ENCODE peak calls at places on chromosomes 13 and 19, in seven cellular contexts. U, Y, D, I, A, S and W are unnamed samples.

GRCh38 chr13:51739403-51740112 is 64.4 kb downstream of the DHRS12 start:
- DNase-seq in Y (no peak), A (no peak), S (no peak), D (no peak), I (no peak), U (no peak), W (no peak)

GRCh38 chr19:47414469-47414868 is 4.9 kb downstream of the MEIS3 start:
- DNase-seq in D (no peak), U (no peak), A (no peak), S (no peak), Y (no peak), I (no peak), W (no peak)

GRCh38 chr13:59133903-59134302 is 1029.8 kb downstream of the DIAPH3 start:
- DNase-seq in A (no peak), S (no peak), D (no peak), Y (no peak), I (no peak), U (no peak), W (no peak)

GRCh38 chr13:30112602-30113435 is 194.5 kb downstream of the KATNAL1 start:
- DNase-seq in A (peak), D (peak), U (peak), Y (peak), S (peak), I (peak), W (peak)

GRCh38 chr13:78719367-78719766 is 60.4 kb upstream of the OBI1 start:
- DNase-seq in I (no peak), U (no peak), Y (no peak), D (no peak), A (no peak), S (no peak), W (no peak)

GRCh38 chr13:42991892-42992584 is at the start of gene EPSTI1:
- DNase-seq in Y (peak), D (peak), U (peak), A (peak), S (no peak), I (peak), W (peak)

GRCh38 chr13:59425211-59425721 is 738.5 kb downstream of the DIAPH3 start:
- DNase-seq in I (no peak), D (no peak), A (no peak), Y (no peak), S (peak), U (no peak), W (no peak)

GRCh38 chr13:109162248-109163051 is 533.0 kb downstream of the MYO16 start:
- DNase-seq in U (no peak), S (no peak), I (no peak), D (no peak), Y (no peak), A (no peak), W (peak)

GRCh38 chr19:1768248-1768647 is 14.9 kb downstream of the ONECUT3 start:
- DNase-seq in D (no peak), I (no peak), U (no peak), Y (no peak), S (no peak), A (no peak), W (no peak)

GRCh38 chr19:12180377-12180776 is 17.5 kb downstream of the ZNF136 start:
- DNase-seq in A (no peak), I (no peak), D (no peak), S (no peak), Y (no peak), U (no peak), W (no peak)

GRCh38 chr13:48504606-48505369 is 28.1 kb downstream of the RCBTB2 start:
- DNase-seq in I (no peak), Y (no peak), S (no peak), A (no peak), U (no peak), D (no peak), W (no peak)

GRCh38 chr13:26983533-26984315 is 187.9 kb downstream of the USP12 start:
- DNase-seq in S (no peak), D (no peak), A (no peak), U (no peak), I (no peak), Y (no peak), W (no peak)

GRCh38 chr19:43332058-43332922 is 21.2 kb upstream of the CD177 start:
- DNase-seq in D (no peak), Y (no peak), U (no peak), I (no peak), S (no peak), A (no peak), W (no peak)

GRCh38 chr13:24339937-24340607 is 30.7 kb downstream of the C1QTNF9 start:
- DNase-seq in S (no peak), I (no peak), U (no peak), Y (no peak), A (no peak), D (no peak), W (no peak)

GRCh38 chr19:23310729-23311211 is 60.6 kb upstream of the ZNF724 start:
- DNase-seq in I (no peak), D (no peak), A (no peak), S (no peak), Y (no peak), U (no peak), W (no peak)

GRCh38 chr13:31160857-31161582 is 684 bp downstream of the HSPH1 start:
- DNase-seq in U (peak), S (peak), Y (peak), A (peak), I (peak), D (peak), W (peak)

GRCh38 chr13:73898899-73899298 is 235.3 kb downstream of the KLF12 start:
- DNase-seq in I (no peak), U (no peak), A (no peak), S (no peak), D (no peak), Y (no peak), W (no peak)

GRCh38 chr19:2239771-2240770 is 3.4 kb downstream of the SF3A2 start:
- DNase-seq in U (no peak), I (no peak), Y (no peak), D (peak), S (no peak), A (no peak), W (no peak)

GRCh38 chr19:588093-588742 is 1.5 kb upstream of the HCN2 start:
- DNase-seq in A (no peak), Y (peak), D (peak), S (no peak), I (peak), U (peak), W (no peak)

GRCh38 chr13:91399189-91400093 is 1.0 kb downstream of the GPC5 start:
- DNase-seq in A (no peak), I (no peak), Y (no peak), S (no peak), D (peak), U (peak), W (no peak)